ENCODE peak calls at places on chromosomes 6 and 20, in four cellular contexts. One of them, this sample, is unnamed.

GRCh38 chr6:157558049-157558448 is 177.1 kb downstream of the ZDHHC14 start:
- DNase-seq in activated CD4-positive, alpha-beta T cell treated with anti-CD3 and anti-CD28 coated beads for 48 hours: no peak
- DNase-seq in fibroblast of mammary gland: no peak
- DNase-seq in central memory CD8-positive, alpha-beta T cell: no peak
- DNase-seq in this sample: no peak

GRCh38 chr6:109379706-109380105 is 2.6 kb downstream of the CD164 start:
- DNase-seq in activated CD4-positive, alpha-beta T cell treated with anti-CD3 and anti-CD28 coated beads for 48 hours: no peak
- DNase-seq in fibroblast of mammary gland: peak
- DNase-seq in central memory CD8-positive, alpha-beta T cell: no peak
- DNase-seq in this sample: peak

GRCh38 chr20:1103751-1104150 is 14.7 kb upstream of the PSMF1 start:
- DNase-seq in activated CD4-positive, alpha-beta T cell treated with anti-CD3 and anti-CD28 coated beads for 48 hours: no peak
- DNase-seq in fibroblast of mammary gland: no peak
- DNase-seq in central memory CD8-positive, alpha-beta T cell: no peak
- DNase-seq in this sample: no peak

GRCh38 chr6:152271681-152272464 is 365.3 kb downstream of the SYNE1 start:
- DNase-seq in activated CD4-positive, alpha-beta T cell treated with anti-CD3 and anti-CD28 coated beads for 48 hours: no peak
- DNase-seq in fibroblast of mammary gland: peak
- DNase-seq in central memory CD8-positive, alpha-beta T cell: no peak
- DNase-seq in this sample: peak

GRCh38 chr6:145903356-145904102 is 60.6 kb downstream of the SHPRH start:
- DNase-seq in activated CD4-positive, alpha-beta T cell treated with anti-CD3 and anti-CD28 coated beads for 48 hours: no peak
- DNase-seq in fibroblast of mammary gland: peak
- DNase-seq in central memory CD8-positive, alpha-beta T cell: no peak
- DNase-seq in this sample: peak

GRCh38 chr6:56955171-56956155 is 556 bp downstream of the BEND6 start:
- DNase-seq in activated CD4-positive, alpha-beta T cell treated with anti-CD3 and anti-CD28 coated beads for 48 hours: peak
- DNase-seq in fibroblast of mammary gland: peak
- DNase-seq in central memory CD8-positive, alpha-beta T cell: peak
- DNase-seq in this sample: peak

GRCh38 chr6:79188885-79189505 is 45.5 kb downstream of the HMGN3 start:
- DNase-seq in activated CD4-positive, alpha-beta T cell treated with anti-CD3 and anti-CD28 coated beads for 48 hours: no peak
- DNase-seq in fibroblast of mammary gland: no peak
- DNase-seq in central memory CD8-positive, alpha-beta T cell: no peak
- DNase-seq in this sample: peak

GRCh38 chr6:22447191-22447590 is 122.2 kb upstream of the HDGFL1 start:
- DNase-seq in activated CD4-positive, alpha-beta T cell treated with anti-CD3 and anti-CD28 coated beads for 48 hours: no peak
- DNase-seq in fibroblast of mammary gland: no peak
- DNase-seq in central memory CD8-positive, alpha-beta T cell: no peak
- DNase-seq in this sample: no peak

GRCh38 chr20:2763186-2763585 is 37.2 kb downstream of the CPXM1 start:
- DNase-seq in activated CD4-positive, alpha-beta T cell treated with anti-CD3 and anti-CD28 coated beads for 48 hours: no peak
- DNase-seq in fibroblast of mammary gland: no peak
- DNase-seq in central memory CD8-positive, alpha-beta T cell: no peak
- DNase-seq in this sample: no peak

GRCh38 chr6:154824076-154824475 is 90.9 kb downstream of the SCAF8 start:
- DNase-seq in activated CD4-positive, alpha-beta T cell treated with anti-CD3 and anti-CD28 coated beads for 48 hours: no peak
- DNase-seq in fibroblast of mammary gland: no peak
- DNase-seq in central memory CD8-positive, alpha-beta T cell: no peak
- DNase-seq in this sample: no peak

GRCh38 chr20:41670631-41671030 is 52.5 kb upstream of the CHD6 start:
- DNase-seq in activated CD4-positive, alpha-beta T cell treated with anti-CD3 and anti-CD28 coated beads for 48 hours: no peak
- DNase-seq in fibroblast of mammary gland: no peak
- DNase-seq in central memory CD8-positive, alpha-beta T cell: no peak
- DNase-seq in this sample: no peak

GRCh38 chr20:45077559-45077958 is 23.4 kb downstream of the KCNS1 start:
- DNase-seq in activated CD4-positive, alpha-beta T cell treated with anti-CD3 and anti-CD28 coated beads for 48 hours: no peak
- DNase-seq in fibroblast of mammary gland: no peak
- DNase-seq in central memory CD8-positive, alpha-beta T cell: no peak
- DNase-seq in this sample: no peak

GRCh38 chr6:14704383-14705271 is 541.2 kb upstream of the JARID2 start:
- DNase-seq in activated CD4-positive, alpha-beta T cell treated with anti-CD3 and anti-CD28 coated beads for 48 hours: no peak
- DNase-seq in fibroblast of mammary gland: peak
- DNase-seq in central memory CD8-positive, alpha-beta T cell: no peak
- DNase-seq in this sample: no peak

GRCh38 chr6:28424163-28424562 is 19.1 kb downstream of the ZSCAN23 start:
- DNase-seq in activated CD4-positive, alpha-beta T cell treated with anti-CD3 and anti-CD28 coated beads for 48 hours: no peak
- DNase-seq in fibroblast of mammary gland: no peak
- DNase-seq in central memory CD8-positive, alpha-beta T cell: no peak
- DNase-seq in this sample: no peak

GRCh38 chr20:19758888-19759331 is 852 bp downstream of the RIN2 start:
- DNase-seq in activated CD4-positive, alpha-beta T cell treated with anti-CD3 and anti-CD28 coated beads for 48 hours: no peak
- DNase-seq in fibroblast of mammary gland: peak
- DNase-seq in central memory CD8-positive, alpha-beta T cell: no peak
- DNase-seq in this sample: peak

GRCh38 chr20:32583581-32584045 is 1.5 kb downstream of the NOL4L start:
- DNase-seq in activated CD4-positive, alpha-beta T cell treated with anti-CD3 and anti-CD28 coated beads for 48 hours: no peak
- DNase-seq in fibroblast of mammary gland: no peak
- DNase-seq in central memory CD8-positive, alpha-beta T cell: no peak
- DNase-seq in this sample: no peak